ENCODE peak calls at places on chromosomes 2 and 18, in five cellular contexts. L, O, A, E and Z are unnamed samples.

GRCh38 chr2:29495536-29495935 is 380.3 kb downstream of the CLIP4 start:
- DNase-seq in O (no peak), E (no peak), A (no peak), L (no peak), Z (no peak)

GRCh38 chr2:31071741-31072140 is 66.5 kb downstream of the GALNT14 start:
- DNase-seq in L (no peak), O (no peak), E (no peak), A (no peak), Z (no peak)

GRCh38 chr2:80073134-80073561 is 231.4 kb downstream of the LRRTM1 start:
- DNase-seq in E (no peak), L (no peak), O (no peak), A (no peak), Z (peak; percentile 23)

GRCh38 chr2:128362889-128363228 is 44.2 kb upstream of the HS6ST1 start:
- DNase-seq in L (peak; percentile 78), E (no peak), O (no peak), A (no peak), Z (no peak)

GRCh38 chr2:77268626-77269025 is 253.6 kb downstream of the LRRTM4 start:
- DNase-seq in E (no peak), L (no peak), O (no peak), A (no peak), Z (no peak)

GRCh38 chr18:79439201-79440023 is 43.7 kb downstream of the NFATC1 start:
- DNase-seq in L (no peak), E (no peak), A (no peak), O (no peak), Z (peak; percentile 27)

GRCh38 chr18:60246606-60247005 is 126.0 kb downstream of the MC4R start:
- DNase-seq in E (no peak), L (no peak), A (no peak), O (no peak), Z (no peak)

GRCh38 chr2:185567940-185568339 is 170.7 kb upstream of the FSIP2 start:
- DNase-seq in O (no peak), E (no peak), L (no peak), A (no peak), Z (no peak)

GRCh38 chr2:151261240-151261976 is at the start of gene RBM43:
- DNase-seq in O (peak; percentile 93), A (peak; percentile 82), E (peak; percentile 92), L (peak; percentile 75), Z (peak; percentile 80)
- TF ChIP-seq POLR2A in O (peak; percentile 31), A (no peak), E (peak; percentile 44), L (no peak), Z (peak; percentile 50)

GRCh38 chr2:74573747-74574562 is 19.4 kb downstream of the DOK1 start:
- DNase-seq in A (no peak), L (no peak), O (no peak), E (no peak), Z (no peak)
- TF ChIP-seq POLR2A in A (no peak), L (no peak), O (no peak), E (no peak), Z (no peak)

DNA sequence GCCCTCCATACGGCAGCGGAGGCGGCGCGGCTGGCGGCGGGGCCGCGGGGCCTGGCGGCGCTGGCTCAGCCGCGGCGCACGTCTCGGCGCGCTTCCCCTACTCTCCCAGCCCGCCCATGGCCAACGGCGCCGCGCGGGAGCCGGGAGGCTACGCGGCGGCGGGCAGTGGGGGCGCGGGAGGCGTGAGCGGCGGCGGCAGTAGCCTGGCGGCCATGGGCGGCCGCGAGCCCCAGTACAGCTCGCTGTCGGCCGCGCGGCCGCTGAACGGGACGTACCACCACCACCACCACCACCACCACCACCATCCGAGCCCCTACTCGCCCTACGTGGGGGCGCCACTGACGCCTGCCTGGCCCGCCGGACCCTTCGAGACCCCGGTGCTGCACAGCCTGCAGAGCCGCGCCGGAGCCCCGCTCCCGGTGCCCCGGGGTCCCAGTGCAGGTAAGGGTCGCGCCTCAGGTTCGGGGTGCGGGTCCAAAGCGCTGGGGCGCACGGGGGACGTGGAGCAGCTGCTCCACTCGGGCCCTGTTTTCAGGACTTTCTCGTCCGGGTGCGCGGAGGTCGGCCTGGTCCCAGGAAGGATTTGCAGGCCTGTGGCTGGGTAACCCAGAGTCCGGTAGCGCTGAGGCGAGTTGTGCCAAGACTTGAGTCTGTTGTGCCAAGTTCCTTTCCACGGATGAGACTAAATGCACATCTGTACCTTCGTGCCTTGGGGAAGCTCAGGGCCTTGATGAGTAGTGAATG is 2.6 kb downstream of the GATA6 start:
- DNase-seq in E (peak; percentile 53), A (no peak), L (no peak), O (no peak), Z (no peak)
- TF ChIP-seq POLR2A in E (no peak), A (no peak), L (no peak), O (no peak), Z (no peak)

GRCh38 chr2:25822190-25823117 is 55.8 kb downstream of the ASXL2 start:
- DNase-seq in E (peak; percentile 40), A (peak; percentile 46), L (peak; percentile 23), O (no peak), Z (no peak)
- TF ChIP-seq POLR2A in E (no peak), A (no peak), L (no peak), O (no peak), Z (no peak)